ENCODE peak calls at places on chromosomes 13 and 19, in seven cellular contexts. O is endothelial cell of umbilical vein, B is right lobe of liver, J is Peyer's patch, N is uterus, L is thyroid gland, Z is K562. W is an unnamed sample.

GRCh38 chr13:51916962-51917361 is 55.2 kb downstream of the CCDC70 start:
- DNase-seq in J (no peak), N (no peak), B (no peak), Z (no peak), O (no peak), L (no peak), W (peak; percentile 81)

GRCh38 chr19:58558066-58558622 is at the start of gene UBE2M:
- DNase-seq in O (no peak), L (peak; percentile 65), J (peak; percentile 80), B (peak; percentile 70), N (peak; percentile 70), Z (peak; percentile 83), W (peak; percentile 94)

GRCh38 chr13:78194904-78195639 is 276.4 kb upstream of the EDNRB start:
- DNase-seq in L (no peak), N (no peak), O (peak; percentile 2), J (no peak), B (no peak), Z (no peak), W (no peak)

GRCh38 chr19:39407644-39408391 is 1.2 kb downstream of the ZFP36 start:
- DNase-seq in N (peak; percentile 64), B (peak; percentile 68), J (peak; percentile 93), O (no peak), Z (peak; percentile 50), L (peak; percentile 66), W (peak; percentile 71)

GRCh38 chr13:107838592-107839161 is 376.7 kb downstream of the LIG4 start:
- DNase-seq in O (no peak), L (no peak), B (no peak), N (no peak), J (no peak), Z (no peak), W (no peak)

GRCh38 chr19:32362318-32362691 is 16.9 kb downstream of the ZNF507 start:
- DNase-seq in Z (no peak), L (no peak), O (no peak), N (no peak), J (no peak), B (no peak), W (no peak)

GRCh38 chr19:45955905-45956608 is 17.6 kb downstream of the NOVA2 start:
- DNase-seq in B (peak; percentile 58), L (peak; percentile 44), Z (no peak), J (no peak), N (peak; percentile 21), O (peak; percentile 99), W (no peak)

GRCh38 chr19:19597809-19598306 is 20.6 kb downstream of the PBX4 start:
- DNase-seq in Z (peak; percentile 52), L (no peak), O (no peak), J (peak; percentile 73), B (no peak), N (no peak), W (no peak)

GRCh38 chr13:36362251-36362650 is 16.1 kb upstream of the SPART start:
- DNase-seq in B (no peak), J (no peak), Z (no peak), N (no peak), O (no peak), L (no peak), W (no peak)

GRCh38 chr13:32791545-32792172 is 205.4 kb downstream of the PDS5B start:
- DNase-seq in L (no peak), O (no peak), Z (no peak), B (no peak), J (no peak), N (no peak), W (no peak)

GRCh38 chr19:53652476-53652875 is 20.7 kb downstream of the DPRX start:
- DNase-seq in J (no peak), L (no peak), N (no peak), O (no peak), B (no peak), Z (no peak), W (no peak)

GRCh38 chr13:39144941-39145533 is 106.8 kb downstream of the NHLRC3 start:
- DNase-seq in L (peak; percentile 45), O (peak; percentile 65), N (peak; percentile 60), J (peak; percentile 76), Z (peak; percentile 40), B (peak; percentile 53), W (peak; percentile 86)

GRCh38 chr13:113051641-113052040 is 54.0 kb upstream of the F7 start:
- DNase-seq in Z (no peak), L (no peak), B (no peak), J (no peak), N (no peak), O (no peak), W (no peak)

GRCh38 chr19:19259741-19260140 is 13.4 kb downstream of the TM6SF2 start:
- DNase-seq in Z (peak; percentile 51), B (no peak), O (peak; percentile 18), N (no peak), J (no peak), L (no peak), W (no peak)

GRCh38 chr13:60152114-60152513 is 11.6 kb downstream of the DIAPH3 start:
- DNase-seq in J (no peak), Z (no peak), L (no peak), B (no peak), O (no peak), N (no peak), W (no peak)

GRCh38 chr19:39843919-39844793 is 2.0 kb downstream of the FBL start:
- DNase-seq in J (no peak), L (no peak), B (no peak), O (peak; percentile 61), Z (peak; percentile 65), N (no peak), W (no peak)

GRCh38 chr13:99993660-99994455 is 12.3 kb downstream of the ZIC2 start:
- DNase-seq in B (no peak), N (no peak), J (no peak), L (no peak), O (no peak), Z (no peak), W (peak; percentile 52)

GRCh38 chr13:100751826-100752225 is 77.2 kb upstream of the TMTC4 start:
- DNase-seq in O (no peak), L (no peak), B (no peak), N (no peak), Z (peak; percentile 2), J (no peak), W (no peak)

GRCh38 chr13:90552702-90553101 is 794.8 kb upstream of the MIR17HG start:
- DNase-seq in J (no peak), B (no peak), O (no peak), L (no peak), N (no peak), Z (no peak), W (no peak)
- H3K4me3 ChIP-seq in J (no peak overlapping the region), B (no peak overlapping the region), O (no peak overlapping the region), L (no peak overlapping the region), N (no peak overlapping the region), Z (no peak overlapping the region), W (no peak overlapping the region)

DNA sequence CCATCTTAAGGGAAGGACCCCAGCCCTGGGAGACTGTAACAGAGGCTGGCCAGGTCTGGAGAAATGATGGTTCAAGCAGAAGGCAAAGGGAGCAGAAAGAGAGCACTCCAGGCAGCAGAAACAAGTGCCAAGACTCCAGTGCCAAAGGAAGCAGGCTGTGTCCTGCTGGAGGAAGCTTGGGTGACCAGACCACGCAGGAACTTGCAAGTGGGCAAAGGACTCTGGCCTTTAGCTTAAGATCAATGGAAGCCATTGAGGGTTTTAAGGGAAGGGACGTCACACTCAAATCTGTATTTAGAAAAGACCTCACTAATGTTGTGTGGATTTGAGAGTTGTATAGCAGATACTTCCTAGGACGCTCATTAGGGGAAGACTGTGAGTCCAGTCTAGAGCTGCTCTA is 95.5 kb downstream of the MIPEP start:
- DNase-seq in B (no peak), L (no peak), O (peak; percentile 73), N (no peak), J (no peak), Z (no peak), W (no peak)
- TF ChIP-seq POLR2A in B (no peak), L (no peak), O (no peak), N (no peak), J (no peak), Z (no peak), W (no peak)

DNA sequence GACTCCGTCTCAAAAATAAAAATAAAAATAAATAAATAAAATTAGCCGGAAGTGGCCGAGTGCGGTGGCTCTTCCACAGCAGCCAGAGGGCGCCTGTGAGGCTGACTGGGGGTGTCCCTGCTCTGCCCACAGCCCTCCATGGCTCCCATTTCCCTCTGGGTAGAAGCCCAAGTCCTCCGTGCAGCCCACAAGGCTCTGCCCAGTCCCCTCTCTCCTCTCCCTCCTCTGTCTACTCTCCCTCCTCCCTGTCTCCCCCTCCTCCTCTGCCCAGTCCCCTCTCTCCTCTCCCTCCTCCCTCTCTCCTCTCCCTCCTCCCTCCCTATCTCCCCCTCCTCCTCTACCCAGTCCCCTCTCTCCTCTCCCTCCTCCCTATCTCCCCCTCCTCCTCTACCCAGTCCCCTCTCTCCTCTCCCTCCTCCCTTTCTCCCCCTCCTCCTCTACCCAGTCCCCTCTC is 20.4 kb downstream of the MISP start:
- DNase-seq in N (no peak), J (no peak), B (no peak), L (peak; percentile 39), Z (peak; percentile 84), O (peak; percentile 49), W (no peak)
- TF ChIP-seq CTCF in N (no peak), J (peak; percentile 40), B (peak; percentile 42), L (no peak), Z (peak; percentile 84), O (peak; percentile 71), W (no peak)

GRCh38 chr19:10294368-10294697 is 4.6 kb downstream of the ICAM5 start:
- DNase-seq in J (no peak), Z (no peak), L (peak; percentile 70), N (no peak), B (no peak), O (no peak), W (no peak)

GRCh38 chr19:10292789-10293636 is 3.3 kb downstream of the ICAM5 start:
- DNase-seq in O (no peak), N (no peak), L (peak; percentile 54), J (no peak), B (no peak), Z (peak; percentile 77), W (no peak)

GRCh38 chr19:10293637-10294367 is 4.0 kb downstream of the ICAM5 start:
- DNase-seq in Z (no peak), L (no peak), B (no peak), J (no peak), N (no peak), O (no peak), W (no peak)

GRCh38 chr19:10295305-10295846 is 5.6 kb downstream of the ICAM5 start:
- DNase-seq in Z (no peak), L (peak; percentile 81), O (peak; percentile 35), J (peak; percentile 88), B (no peak), N (no peak), W (no peak)

DNA sequence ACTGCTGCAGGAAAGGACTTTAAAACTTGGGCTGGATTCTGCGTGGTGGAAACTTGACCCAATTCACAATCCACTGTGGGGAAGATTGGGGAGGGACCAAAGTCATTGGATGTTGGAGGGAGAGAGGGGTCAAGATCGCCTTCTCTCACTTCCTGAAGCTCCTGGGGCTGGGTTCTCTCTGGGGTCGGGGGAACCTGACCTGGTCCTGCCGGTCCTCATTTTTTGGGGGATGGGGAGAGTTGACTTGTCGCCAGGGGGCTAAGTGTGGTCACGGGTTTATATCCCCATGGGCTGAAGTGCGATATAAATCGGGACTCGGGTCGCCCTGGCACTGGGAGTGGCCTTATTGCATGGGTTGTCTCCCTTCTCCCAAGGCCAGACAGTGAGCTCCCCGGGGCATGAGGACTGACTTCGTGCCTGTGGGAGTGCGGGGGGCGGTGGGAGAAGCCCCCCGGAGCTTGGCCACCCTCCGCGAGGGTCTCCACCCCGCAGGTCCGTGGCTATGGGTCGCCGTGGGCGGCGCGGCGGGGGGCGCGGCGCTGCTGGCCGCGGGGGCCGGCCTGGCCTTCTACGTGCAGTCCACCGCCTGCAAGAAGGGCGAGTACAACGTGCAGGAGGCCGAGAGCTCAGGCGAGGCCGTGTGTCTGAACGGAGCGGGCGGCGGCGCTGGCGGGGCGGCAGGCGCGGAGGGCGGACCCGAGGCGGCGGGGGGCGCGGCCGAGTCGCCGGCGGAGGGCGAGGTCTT is 6.3 kb downstream of the ICAM5 start:
- DNase-seq in N (no peak), B (no peak), J (no peak), Z (no peak), L (no peak), O (no peak), W (no peak)
- H3K4me3 ChIP-seq in N (no peak overlapping the region), B (no peak overlapping the region), J (peak overlapping the region; percentile 24), Z (no peak overlapping the region), L (peak overlapping the region; percentile 27), O (no peak overlapping the region), W (no peak overlapping the region)